ENCODE peak calls at places on chromosomes 11 and 22, in seven cellular contexts. T, K, M, D, U, Y and F are unnamed samples. For H3K4me1, the result is how much of the 10 kb centered on the place peaks cover.

GRCh38 chr11:110123003-110123402 is 29.8 kb downstream of the ZC3H12C start:
- DNase-seq in T (no peak), K (no peak), M (no peak), D (peak), U (no peak), Y (no peak), F (no peak)

GRCh38 chr11:129933866-129934265 is 38.5 kb upstream of the NFRKB start:
- DNase-seq in T (no peak), K (no peak), M (no peak), D (no peak), U (no peak), Y (no peak), F (no peak)

GRCh38 chr22:50670513-50670912 is 2.1 kb upstream of the SHANK3 start:
- DNase-seq in T (no peak), K (peak), M (no peak), D (no peak), U (no peak), Y (no peak), F (no peak)

GRCh38 chr11:62787005-62787759 is at the start of gene TMEM179B:
- DNase-seq in T (peak), K (peak), M (peak), D (peak), U (peak), Y (peak), F (peak)

GRCh38 chr22:40008726-40009125 is 14.0 kb downstream of the FAM83F start:
- DNase-seq in T (no peak), K (no peak), M (no peak), D (peak), U (no peak), Y (no peak), F (no peak)

GRCh38 chr11:61489833-61490585 is 18.5 kb upstream of the LRRC10B start:
- DNase-seq in T (no peak), K (no peak), M (no peak), D (peak), U (no peak), Y (no peak), F (no peak)

GRCh38 chr22:25754527-25755202 is 12.7 kb downstream of the MYO18B start:
- DNase-seq in T (no peak), K (peak), M (peak), D (peak), U (peak), Y (peak), F (peak)

GRCh38 chr22:42895087-42895486 is 38.0 kb upstream of the ARFGAP3 start:
- DNase-seq in T (no peak), K (no peak), M (no peak), D (no peak), U (no peak), Y (no peak), F (no peak)

GRCh38 chr11:34480339-34480738 is 33.3 kb downstream of the ELF5 start:
- DNase-seq in T (no peak), K (no peak), M (no peak), D (peak), U (no peak), Y (no peak), F (no peak)

GRCh38 chr22:49506010-49506400 is 321.7 kb downstream of the BRD1 start:
- DNase-seq in T (no peak), K (no peak), M (no peak), D (no peak), U (no peak), Y (no peak), F (no peak)

GRCh38 chr11:12088047-12088481 is 22.3 kb upstream of the MICAL2 start:
- DNase-seq in T (no peak), K (peak), M (peak), D (peak), U (no peak), Y (peak), F (peak)

GRCh38 chr11:206516-207212 is 535 bp downstream of the BET1L start:
- DNase-seq in T (no peak), K (peak), M (peak), D (no peak), U (no peak), Y (no peak), F (no peak)

GRCh38 chr11:87019582-87020271 is 18.0 kb upstream of the TMEM135 start:
- DNase-seq in T (no peak), K (no peak), M (no peak), D (peak), U (no peak), Y (no peak), F (no peak)

GRCh38 chr22:26629988-26630761 is 8.4 kb downstream of the CRYBA4 start:
- DNase-seq in T (no peak), K (no peak), M (no peak), D (no peak), U (no peak), Y (no peak), F (no peak)

GRCh38 chr11:82547163-82547560 is 186.5 kb downstream of the FAM181B start:
- DNase-seq in T (no peak), K (no peak), M (no peak), D (no peak), U (no peak), Y (no peak), F (no peak)

DNA sequence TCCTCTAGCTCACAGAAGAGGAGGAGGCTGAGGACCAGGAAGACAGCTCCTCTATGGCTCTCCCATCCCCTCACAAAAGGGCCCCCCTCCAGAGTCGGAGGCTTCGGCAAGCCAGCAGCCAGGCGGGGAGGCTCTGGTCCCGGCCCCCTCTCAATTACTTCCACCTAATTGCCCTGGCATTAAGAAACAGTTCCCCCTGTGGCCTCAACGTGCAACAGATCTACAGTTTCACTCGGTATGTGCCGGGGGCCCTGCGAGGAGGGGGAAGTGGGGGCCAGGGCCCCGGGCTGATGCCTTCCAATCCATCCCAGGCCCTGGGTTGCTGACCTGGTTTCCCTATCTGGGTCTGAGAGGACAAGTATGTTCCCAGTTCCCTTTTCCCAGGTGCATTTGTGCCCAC is 7.9 kb downstream of the FOXR1 start:
- DNase-seq in T (no peak), K (no peak), M (no peak), D (no peak), U (no peak), Y (no peak), F (no peak)
- H3K27ac ChIP-seq in T (no peak), K (no peak), M (no peak), D (no peak), U (no peak), Y (no peak), F (no peak)

GRCh38 chr22:31241200-31241599 is 29.1 kb downstream of the LIMK2 start:
- DNase-seq in T (no peak), K (no peak), M (no peak), D (peak), U (no peak), Y (no peak), F (no peak)

GRCh38 chr22:31243339-31244043 is 31.4 kb downstream of the LIMK2 start:
- DNase-seq in T (no peak), K (no peak), M (no peak), D (no peak), U (no peak), Y (peak), F (no peak)

GRCh38 chr22:31240011-31240410 is 27.9 kb downstream of the LIMK2 start:
- DNase-seq in T (no peak), K (no peak), M (no peak), D (peak), U (no peak), Y (no peak), F (no peak)

GRCh38 chr22:31244044-31244942 is 32.2 kb downstream of the LIMK2 start:
- DNase-seq in T (no peak), K (no peak), M (peak), D (peak), U (no peak), Y (peak), F (peak)

DNA sequence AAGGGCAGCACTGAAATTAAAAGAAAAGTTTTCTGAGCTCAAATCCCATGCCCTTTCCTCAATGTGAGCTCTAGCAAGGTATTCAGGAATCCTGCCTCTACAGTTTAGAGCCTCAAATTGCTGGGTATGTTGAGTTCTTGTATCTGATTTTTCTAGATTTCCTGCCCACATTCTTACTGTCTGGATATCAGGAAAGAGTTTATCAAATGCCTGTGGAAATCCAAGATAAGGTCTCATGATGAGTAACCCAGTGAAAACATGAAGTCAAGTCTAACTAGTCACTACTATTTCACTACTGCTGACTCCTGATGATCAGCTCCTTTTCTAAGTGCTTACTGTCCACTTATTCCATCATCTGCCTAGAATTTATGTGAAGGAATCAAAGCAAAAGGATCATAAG is 29.8 kb downstream of the LIMK2 start:
- DNase-seq in T (no peak), K (no peak), M (no peak), D (peak), U (no peak), Y (no peak), F (no peak)
- H3K4me1 ChIP-seq in T (under half), K (under half), M (under half), D (under half), U (under half), Y (under half), F (under half)

DNA sequence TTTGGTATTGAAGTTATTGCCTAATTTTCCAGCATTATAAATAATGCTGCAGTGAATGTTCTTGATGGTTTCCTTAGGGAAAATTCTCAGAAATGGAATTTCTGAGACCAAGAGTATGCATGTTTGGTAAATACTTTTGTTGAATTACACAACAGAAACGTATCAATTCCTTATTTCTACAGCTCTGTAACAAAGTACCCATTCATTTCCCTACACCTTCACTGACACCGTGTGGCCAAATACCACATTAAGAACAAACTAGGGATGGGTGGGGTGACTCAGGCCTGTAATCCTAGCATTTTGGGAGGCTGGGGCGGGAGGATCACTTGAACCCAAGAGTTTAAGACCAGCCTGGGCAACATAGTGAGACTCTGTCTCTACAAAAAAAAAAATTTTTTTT is 21.8 kb downstream of the MCAM start:
- DNase-seq in T (no peak), K (no peak), M (no peak), D (no peak), U (no peak), Y (peak), F (no peak)
- TF ChIP-seq CTCF in T (no peak), K (no peak), M (no peak), D (no peak), U (no peak), Y (no peak), F (no peak)

DNA sequence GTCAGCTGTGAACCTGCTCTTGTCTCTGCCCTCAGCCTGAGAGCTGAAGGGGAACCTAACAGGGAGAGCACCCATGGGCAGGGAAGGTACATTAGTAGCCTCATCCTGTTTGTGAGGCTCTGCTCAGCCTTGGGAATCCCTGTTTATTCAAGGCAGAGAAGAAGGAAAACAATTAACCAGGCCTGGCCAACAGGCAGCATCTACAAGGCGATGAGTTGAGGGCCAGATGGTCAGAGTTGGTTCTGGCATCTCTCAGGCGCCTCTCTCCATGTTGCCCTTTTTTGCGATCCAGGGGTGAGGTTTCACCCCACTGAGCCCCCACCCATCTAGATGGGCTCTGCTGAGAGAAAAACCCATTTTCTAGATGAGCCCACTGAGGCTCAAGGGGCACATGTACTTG is 54.0 kb upstream of the TOP3B start:
- DNase-seq in T (no peak), K (no peak), M (no peak), D (no peak), U (no peak), Y (no peak), F (no peak)
- H3K27ac ChIP-seq in T (no peak), K (no peak), M (no peak), D (no peak), U (no peak), Y (no peak), F (no peak)

GRCh38 chr11:73412308-73412707 is 36.1 kb downstream of the RELT start:
- DNase-seq in T (no peak), K (no peak), M (no peak), D (no peak), U (no peak), Y (no peak), F (no peak)
- H3K4me1 ChIP-seq in T (under half), K (under half), M (under half), D (under half), U (under half), Y (under half), F (under half)

GRCh38 chr11:119168471-119169271 is at the start of gene NLRX1:
- DNase-seq in T (peak), K (peak), M (peak), D (peak), U (peak), Y (peak), F (peak)

GRCh38 chr11:119175493-119176077 is 7.1 kb downstream of the NLRX1 start:
- DNase-seq in T (no peak), K (no peak), M (no peak), D (peak), U (no peak), Y (no peak), F (no peak)

GRCh38 chr11:119173453-119173852 is 4.9 kb downstream of the NLRX1 start:
- DNase-seq in T (no peak), K (no peak), M (no peak), D (no peak), U (no peak), Y (no peak), F (no peak)

GRCh38 chr11:119169272-119169719 is 771 bp downstream of the NLRX1 start:
- DNase-seq in T (peak), K (peak), M (peak), D (no peak), U (peak), Y (peak), F (peak)

GRCh38 chr11:119172513-119172912 is 4.0 kb downstream of the NLRX1 start:
- DNase-seq in T (no peak), K (no peak), M (no peak), D (no peak), U (no peak), Y (no peak), F (no peak)
- TF ChIP-seq CTCF in T (no peak), K (no peak), M (no peak), D (no peak), U (no peak), Y (no peak), F (no peak)